ENCODE peak calls at places on chromosomes 13 and 19, in ten cellular contexts. One of them, this sample, is unnamed.

GRCh38 chr19:16605552-16605951 is 22.5 kb downstream of the MED26 start:
- DNase-seq in testis: no peak
- DNase-seq in breast epithelium: no peak
- DNase-seq in A549: no peak
- DNase-seq in tibial nerve: no peak
- DNase-seq in body of pancreas: no peak
- DNase-seq in stomach: no peak
- DNase-seq in right lobe of liver: peak; percentile 45
- DNase-seq in Peyer's patch: no peak
- DNase-seq in uterus: peak; percentile 44
- DNase-seq in this sample: no peak

GRCh38 chr19:16297575-16298178 is 26.9 kb upstream of the KLF2 start:
- DNase-seq in breast epithelium: no peak
- DNase-seq in A549: no peak
- DNase-seq in testis: no peak
- DNase-seq in stomach: peak; percentile 70
- DNase-seq in right lobe of liver: no peak
- DNase-seq in body of pancreas: no peak
- DNase-seq in tibial nerve: no peak
- DNase-seq in uterus: no peak
- DNase-seq in Peyer's patch: no peak
- DNase-seq in this sample: no peak

GRCh38 chr19:40223135-40223822 is 3.2 kb downstream of the CCNP start:
- DNase-seq in uterus: no peak
- DNase-seq in right lobe of liver: no peak
- DNase-seq in testis: peak; percentile 37
- DNase-seq in body of pancreas: no peak
- DNase-seq in Peyer's patch: peak; percentile 68
- DNase-seq in tibial nerve: no peak
- DNase-seq in A549: no peak
- DNase-seq in breast epithelium: no peak
- DNase-seq in stomach: peak; percentile 30
- DNase-seq in this sample: no peak

GRCh38 chr19:50798943-50799851 is 9.0 kb downstream of the ACP4 start:
- DNase-seq in uterus: no peak
- DNase-seq in stomach: no peak
- DNase-seq in breast epithelium: no peak
- DNase-seq in A549: no peak
- DNase-seq in testis: no peak
- DNase-seq in tibial nerve: no peak
- DNase-seq in right lobe of liver: no peak
- DNase-seq in body of pancreas: no peak
- DNase-seq in Peyer's patch: no peak
- DNase-seq in this sample: no peak

GRCh38 chr13:21608961-21609360 is 5.0 kb upstream of the MICU2 start:
- DNase-seq in breast epithelium: no peak
- DNase-seq in tibial nerve: no peak
- DNase-seq in A549: no peak
- DNase-seq in testis: no peak
- DNase-seq in body of pancreas: no peak
- DNase-seq in right lobe of liver: no peak
- DNase-seq in Peyer's patch: no peak
- DNase-seq in stomach: no peak
- DNase-seq in uterus: no peak
- DNase-seq in this sample: no peak

GRCh38 chr13:51041126-51041525 is 69.9 kb downstream of the C13orf42 start:
- DNase-seq in A549: no peak
- DNase-seq in tibial nerve: no peak
- DNase-seq in body of pancreas: no peak
- DNase-seq in Peyer's patch: no peak
- DNase-seq in right lobe of liver: no peak
- DNase-seq in testis: no peak
- DNase-seq in uterus: no peak
- DNase-seq in breast epithelium: no peak
- DNase-seq in stomach: no peak
- DNase-seq in this sample: no peak

GRCh38 chr19:49403404-49404187 is 15.5 kb downstream of the KASH5 start:
- DNase-seq in body of pancreas: no peak
- DNase-seq in stomach: no peak
- DNase-seq in testis: no peak
- DNase-seq in breast epithelium: no peak
- DNase-seq in tibial nerve: no peak
- DNase-seq in A549: no peak
- DNase-seq in right lobe of liver: no peak
- DNase-seq in uterus: no peak
- DNase-seq in Peyer's patch: no peak
- DNase-seq in this sample: no peak

GRCh38 chr13:26037302-26037701 is 14.5 kb downstream of the SHISA2 start:
- DNase-seq in uterus: no peak
- DNase-seq in A549: no peak
- DNase-seq in tibial nerve: no peak
- DNase-seq in right lobe of liver: no peak
- DNase-seq in stomach: no peak
- DNase-seq in body of pancreas: no peak
- DNase-seq in breast epithelium: no peak
- DNase-seq in testis: peak; percentile 71
- DNase-seq in Peyer's patch: no peak
- DNase-seq in this sample: no peak

GRCh38 chr13:39100996-39101751 is 62.9 kb downstream of the NHLRC3 start:
- DNase-seq in right lobe of liver: no peak
- DNase-seq in A549: no peak
- DNase-seq in uterus: no peak
- DNase-seq in stomach: no peak
- DNase-seq in testis: no peak
- DNase-seq in body of pancreas: no peak
- DNase-seq in tibial nerve: no peak
- DNase-seq in breast epithelium: no peak
- DNase-seq in Peyer's patch: no peak
- DNase-seq in this sample: no peak

GRCh38 chr19:6481541-6482342 is at the start of gene DENND1C:
- DNase-seq in testis: peak; percentile 40
- DNase-seq in tibial nerve: no peak
- DNase-seq in stomach: peak; percentile 52
- DNase-seq in uterus: no peak
- DNase-seq in body of pancreas: peak; percentile 34
- DNase-seq in A549: no peak
- DNase-seq in Peyer's patch: no peak
- DNase-seq in breast epithelium: no peak
- DNase-seq in right lobe of liver: peak; percentile 64
- DNase-seq in this sample: no peak

GRCh38 chr13:26721251-26721939 is 39.2 kb downstream of the GPR12 start:
- DNase-seq in testis: no peak
- DNase-seq in body of pancreas: no peak
- DNase-seq in Peyer's patch: no peak
- DNase-seq in A549: no peak
- DNase-seq in stomach: peak; percentile 30
- DNase-seq in right lobe of liver: no peak
- DNase-seq in uterus: no peak
- DNase-seq in breast epithelium: no peak
- DNase-seq in tibial nerve: no peak
- DNase-seq in this sample: peak; percentile 22

GRCh38 chr13:26015276-26015934 is 36.4 kb downstream of the SHISA2 start:
- DNase-seq in testis: no peak
- DNase-seq in A549: no peak
- DNase-seq in uterus: no peak
- DNase-seq in tibial nerve: no peak
- DNase-seq in Peyer's patch: no peak
- DNase-seq in breast epithelium: no peak
- DNase-seq in stomach: no peak
- DNase-seq in body of pancreas: no peak
- DNase-seq in right lobe of liver: no peak
- DNase-seq in this sample: no peak

GRCh38 chr19:29268103-29268502 is 55.2 kb upstream of the UQCRFS1 start:
- DNase-seq in right lobe of liver: no peak
- DNase-seq in Peyer's patch: no peak
- DNase-seq in uterus: no peak
- DNase-seq in body of pancreas: no peak
- DNase-seq in tibial nerve: no peak
- DNase-seq in stomach: no peak
- DNase-seq in testis: no peak
- DNase-seq in A549: no peak
- DNase-seq in breast epithelium: no peak
- DNase-seq in this sample: no peak

GRCh38 chr13:99446242-99446641 is 55.0 kb upstream of the TM9SF2 start:
- DNase-seq in Peyer's patch: no peak
- DNase-seq in tibial nerve: no peak
- DNase-seq in body of pancreas: no peak
- DNase-seq in stomach: no peak
- DNase-seq in uterus: no peak
- DNase-seq in A549: no peak
- DNase-seq in right lobe of liver: no peak
- DNase-seq in testis: no peak
- DNase-seq in breast epithelium: no peak
- DNase-seq in this sample: no peak

GRCh38 chr13:50082426-50083283 is 67.4 kb downstream of the KCNRG start:
- DNase-seq in A549: peak; percentile 82
- DNase-seq in breast epithelium: no peak
- DNase-seq in tibial nerve: peak; percentile 36
- DNase-seq in body of pancreas: peak; percentile 92
- DNase-seq in stomach: peak; percentile 91
- DNase-seq in testis: peak; percentile 89
- DNase-seq in right lobe of liver: peak; percentile 88
- DNase-seq in uterus: peak; percentile 60
- DNase-seq in Peyer's patch: peak; percentile 90
- DNase-seq in this sample: peak; percentile 56

GRCh38 chr19:49436381-49437017 is 4.8 kb downstream of the SLC17A7 start:
- DNase-seq in right lobe of liver: no peak
- DNase-seq in uterus: no peak
- DNase-seq in body of pancreas: no peak
- DNase-seq in testis: peak; percentile 81
- DNase-seq in Peyer's patch: no peak
- DNase-seq in A549: no peak
- DNase-seq in breast epithelium: no peak
- DNase-seq in stomach: no peak
- DNase-seq in tibial nerve: no peak
- DNase-seq in this sample: no peak

GRCh38 chr13:111940892-111941291 is 126.1 kb upstream of the SOX1 start:
- DNase-seq in tibial nerve: no peak
- DNase-seq in testis: no peak
- DNase-seq in stomach: no peak
- DNase-seq in breast epithelium: no peak
- DNase-seq in right lobe of liver: no peak
- DNase-seq in body of pancreas: no peak
- DNase-seq in A549: no peak
- DNase-seq in Peyer's patch: no peak
- DNase-seq in uterus: no peak
- DNase-seq in this sample: no peak

DNA sequence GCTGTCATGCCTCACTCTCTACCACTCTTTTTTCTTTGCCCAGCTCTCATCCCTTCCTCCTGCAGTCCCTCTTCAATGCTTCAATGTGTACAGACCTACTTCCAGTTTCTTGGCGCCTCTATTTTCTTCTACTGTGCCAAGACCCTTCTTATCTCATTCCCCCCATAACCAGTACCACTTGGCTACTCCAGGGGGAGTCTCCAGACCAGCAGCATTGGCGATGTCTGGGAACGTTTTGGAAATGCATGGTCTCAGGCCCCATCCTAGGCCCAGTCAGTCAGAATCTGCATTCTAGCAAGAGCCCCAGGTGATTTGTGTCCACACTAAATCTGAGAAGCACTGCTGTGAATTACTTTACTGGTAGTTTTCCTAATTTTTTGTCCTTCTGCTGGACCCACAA is 198.2 kb downstream of the SLC7A1 start:
- DNase-seq in tibial nerve: no peak
- DNase-seq in breast epithelium: no peak
- DNase-seq in stomach: no peak
- DNase-seq in Peyer's patch: no peak
- DNase-seq in body of pancreas: no peak
- DNase-seq in right lobe of liver: no peak
- DNase-seq in testis: no peak
- DNase-seq in uterus: no peak
- DNase-seq in A549: no peak
- DNase-seq in this sample: no peak
- TF ChIP-seq CTCF in tibial nerve: no peak
- TF ChIP-seq CTCF in breast epithelium: no peak
- TF ChIP-seq CTCF in stomach: no peak
- TF ChIP-seq CTCF in Peyer's patch: no peak
- TF ChIP-seq CTCF in body of pancreas: no peak
- TF ChIP-seq CTCF in right lobe of liver: no peak
- TF ChIP-seq CTCF in testis: no peak
- TF ChIP-seq CTCF in uterus: no peak
- TF ChIP-seq CTCF in A549: no peak
- TF ChIP-seq CTCF in this sample: no peak

GRCh38 chr13:100600915-100601314 is 12.3 kb upstream of the GGACT start:
- DNase-seq in tibial nerve: no peak
- DNase-seq in body of pancreas: peak; percentile 40
- DNase-seq in uterus: no peak
- DNase-seq in breast epithelium: no peak
- DNase-seq in right lobe of liver: no peak
- DNase-seq in testis: no peak
- DNase-seq in A549: no peak
- DNase-seq in Peyer's patch: no peak
- DNase-seq in stomach: no peak
- DNase-seq in this sample: no peak
- TF ChIP-seq POLR2A in tibial nerve: no peak
- TF ChIP-seq POLR2A in body of pancreas: no peak
- TF ChIP-seq POLR2A in uterus: no peak
- TF ChIP-seq POLR2A in breast epithelium: no peak
- TF ChIP-seq POLR2A in right lobe of liver: no peak
- TF ChIP-seq POLR2A in testis: no peak
- TF ChIP-seq POLR2A in A549: no peak
- TF ChIP-seq POLR2A in Peyer's patch: no peak
- TF ChIP-seq POLR2A in stomach: no peak
- TF ChIP-seq POLR2A in this sample: no peak

GRCh38 chr19:46017095-46017429 is 5.8 kb downstream of the PGLYRP1 start:
- DNase-seq in body of pancreas: no peak
- DNase-seq in breast epithelium: no peak
- DNase-seq in stomach: no peak
- DNase-seq in testis: no peak
- DNase-seq in uterus: no peak
- DNase-seq in Peyer's patch: no peak
- DNase-seq in right lobe of liver: no peak
- DNase-seq in tibial nerve: no peak
- DNase-seq in A549: no peak
- DNase-seq in this sample: no peak
- TF ChIP-seq CTCF in body of pancreas: no peak
- TF ChIP-seq CTCF in breast epithelium: no peak
- TF ChIP-seq CTCF in stomach: no peak
- TF ChIP-seq CTCF in testis: peak; percentile 7
- TF ChIP-seq CTCF in uterus: no peak
- TF ChIP-seq CTCF in Peyer's patch: no peak
- TF ChIP-seq CTCF in right lobe of liver: no peak
- TF ChIP-seq CTCF in tibial nerve: peak; percentile 10
- TF ChIP-seq CTCF in A549: no peak
- TF ChIP-seq CTCF in this sample: no peak

DNA sequence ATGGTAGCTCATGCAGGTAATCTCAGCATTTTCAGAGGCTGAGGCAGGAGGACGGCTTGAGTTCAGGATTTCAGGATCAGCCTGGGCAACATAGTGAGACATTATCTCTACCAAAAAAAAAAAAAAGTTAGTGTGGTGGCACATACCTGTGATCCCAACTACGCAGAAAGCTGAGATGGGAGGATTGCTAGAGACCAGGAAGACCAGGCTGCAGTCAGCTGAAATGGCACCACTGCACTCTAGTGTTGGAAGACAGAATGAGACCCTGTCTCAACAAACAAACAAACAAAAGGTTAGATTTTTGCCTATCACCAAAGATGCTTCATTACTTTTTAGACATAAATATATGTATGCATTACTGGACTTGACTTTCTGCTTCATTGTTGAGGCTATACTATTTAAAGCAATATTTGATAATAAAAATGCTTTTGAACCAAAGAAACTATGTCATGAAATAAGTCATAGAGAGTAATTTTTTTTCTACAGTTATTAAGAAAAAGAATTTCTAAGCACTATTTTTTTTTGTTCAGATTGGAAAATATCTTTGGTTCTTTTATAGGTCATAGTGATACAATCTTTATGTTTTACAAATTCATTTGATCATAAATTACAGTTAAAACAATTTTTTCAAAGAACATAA is 1180.1 kb upstream of the ATXN8OS start:
- DNase-seq in uterus: no peak
- DNase-seq in stomach: no peak
- DNase-seq in A549: no peak
- DNase-seq in breast epithelium: no peak
- DNase-seq in right lobe of liver: no peak
- DNase-seq in body of pancreas: no peak
- DNase-seq in Peyer's patch: no peak
- DNase-seq in testis: peak; percentile 60
- DNase-seq in tibial nerve: no peak
- DNase-seq in this sample: no peak
- TF ChIP-seq POLR2A in uterus: no peak
- TF ChIP-seq POLR2A in stomach: no peak
- TF ChIP-seq POLR2A in A549: no peak
- TF ChIP-seq POLR2A in breast epithelium: no peak
- TF ChIP-seq POLR2A in right lobe of liver: no peak
- TF ChIP-seq POLR2A in body of pancreas: no peak
- TF ChIP-seq POLR2A in Peyer's patch: no peak
- TF ChIP-seq POLR2A in testis: no peak
- TF ChIP-seq POLR2A in tibial nerve: no peak
- TF ChIP-seq POLR2A in this sample: no peak